ENCODE peak calls at places on chromosomes 7 and 10, in six cellular contexts. One of them, this sample, is unnamed.

GRCh38 chr10:61262486-61263261 is 190.5 kb downstream of the TMEM26 start:
- DNase-seq in glutamatergic neuron: no peak
- DNase-seq in NCI-H446: no peak
- DNase-seq in stimulated activated CD8-positive, alpha-beta memory T cell treated with anti-CD3 and anti-CD28 coated beads, Interleukin-2, amount 100 ng/mL, for 48 hours: no peak
- DNase-seq in heart left ventricle: no peak
- DNase-seq in renal cortical epithelial cell: no peak
- DNase-seq in this sample: no peak

GRCh38 chr7:101885597-101885955 is 68.2 kb downstream of the CUX1 start:
- DNase-seq in glutamatergic neuron: no peak
- DNase-seq in NCI-H446: no peak
- DNase-seq in stimulated activated CD8-positive, alpha-beta memory T cell treated with anti-CD3 and anti-CD28 coated beads, Interleukin-2, amount 100 ng/mL, for 48 hours: no peak
- DNase-seq in heart left ventricle: no peak
- DNase-seq in renal cortical epithelial cell: no peak
- DNase-seq in this sample: peak

GRCh38 chr7:155979994-155980393 is 167.7 kb upstream of the SHH start:
- DNase-seq in glutamatergic neuron: no peak
- DNase-seq in NCI-H446: no peak
- DNase-seq in stimulated activated CD8-positive, alpha-beta memory T cell treated with anti-CD3 and anti-CD28 coated beads, Interleukin-2, amount 100 ng/mL, for 48 hours: no peak
- DNase-seq in heart left ventricle: no peak
- DNase-seq in renal cortical epithelial cell: no peak
- DNase-seq in this sample: peak

GRCh38 chr7:131274986-131275385 is 52.7 kb upstream of the MKLN1 start:
- DNase-seq in glutamatergic neuron: no peak
- DNase-seq in NCI-H446: no peak
- DNase-seq in stimulated activated CD8-positive, alpha-beta memory T cell treated with anti-CD3 and anti-CD28 coated beads, Interleukin-2, amount 100 ng/mL, for 48 hours: no peak
- DNase-seq in heart left ventricle: no peak
- DNase-seq in renal cortical epithelial cell: no peak
- DNase-seq in this sample: no peak

GRCh38 chr10:65952086-65952485 is 973.8 kb upstream of the LRRTM3 start:
- DNase-seq in glutamatergic neuron: no peak
- DNase-seq in NCI-H446: no peak
- DNase-seq in stimulated activated CD8-positive, alpha-beta memory T cell treated with anti-CD3 and anti-CD28 coated beads, Interleukin-2, amount 100 ng/mL, for 48 hours: no peak
- DNase-seq in heart left ventricle: no peak
- DNase-seq in renal cortical epithelial cell: no peak
- DNase-seq in this sample: no peak

GRCh38 chr10:133456041-133456951 is 2.6 kb downstream of the SCART1 start:
- DNase-seq in glutamatergic neuron: no peak
- DNase-seq in NCI-H446: no peak
- DNase-seq in stimulated activated CD8-positive, alpha-beta memory T cell treated with anti-CD3 and anti-CD28 coated beads, Interleukin-2, amount 100 ng/mL, for 48 hours: no peak
- DNase-seq in heart left ventricle: no peak
- DNase-seq in renal cortical epithelial cell: no peak
- DNase-seq in this sample: no peak

GRCh38 chr7:128755816-128756476 is 16.8 kb downstream of the CALU start:
- DNase-seq in glutamatergic neuron: no peak
- DNase-seq in NCI-H446: peak
- DNase-seq in stimulated activated CD8-positive, alpha-beta memory T cell treated with anti-CD3 and anti-CD28 coated beads, Interleukin-2, amount 100 ng/mL, for 48 hours: no peak
- DNase-seq in heart left ventricle: no peak
- DNase-seq in renal cortical epithelial cell: no peak
- DNase-seq in this sample: peak

GRCh38 chr10:11336703-11337102 is 274.7 kb downstream of the USP6NL start:
- DNase-seq in glutamatergic neuron: no peak
- DNase-seq in NCI-H446: no peak
- DNase-seq in stimulated activated CD8-positive, alpha-beta memory T cell treated with anti-CD3 and anti-CD28 coated beads, Interleukin-2, amount 100 ng/mL, for 48 hours: no peak
- DNase-seq in heart left ventricle: no peak
- DNase-seq in renal cortical epithelial cell: no peak
- DNase-seq in this sample: no peak

GRCh38 chr7:12518920-12519681 is 51.4 kb upstream of the SCIN start:
- DNase-seq in glutamatergic neuron: peak
- DNase-seq in NCI-H446: peak
- DNase-seq in stimulated activated CD8-positive, alpha-beta memory T cell treated with anti-CD3 and anti-CD28 coated beads, Interleukin-2, amount 100 ng/mL, for 48 hours: no peak
- DNase-seq in heart left ventricle: no peak
- DNase-seq in renal cortical epithelial cell: no peak
- DNase-seq in this sample: no peak

GRCh38 chr7:127536426-127537152 is 48.8 kb downstream of the GCC1 start:
- DNase-seq in glutamatergic neuron: peak
- DNase-seq in NCI-H446: no peak
- DNase-seq in stimulated activated CD8-positive, alpha-beta memory T cell treated with anti-CD3 and anti-CD28 coated beads, Interleukin-2, amount 100 ng/mL, for 48 hours: no peak
- DNase-seq in heart left ventricle: no peak
- DNase-seq in renal cortical epithelial cell: no peak
- DNase-seq in this sample: no peak

GRCh38 chr7:102044984-102045673 is 227.7 kb downstream of the CUX1 start:
- DNase-seq in glutamatergic neuron: no peak
- DNase-seq in NCI-H446: peak
- DNase-seq in stimulated activated CD8-positive, alpha-beta memory T cell treated with anti-CD3 and anti-CD28 coated beads, Interleukin-2, amount 100 ng/mL, for 48 hours: no peak
- DNase-seq in heart left ventricle: peak
- DNase-seq in renal cortical epithelial cell: peak
- DNase-seq in this sample: peak

GRCh38 chr7:142669074-142669654 is 80.1 kb upstream of the PRSS1 start:
- DNase-seq in glutamatergic neuron: no peak
- DNase-seq in NCI-H446: no peak
- DNase-seq in stimulated activated CD8-positive, alpha-beta memory T cell treated with anti-CD3 and anti-CD28 coated beads, Interleukin-2, amount 100 ng/mL, for 48 hours: no peak
- DNase-seq in heart left ventricle: no peak
- DNase-seq in renal cortical epithelial cell: peak
- DNase-seq in this sample: no peak

GRCh38 chr7:5139998-5140397 is 50.0 kb upstream of the WIPI2 start:
- DNase-seq in glutamatergic neuron: peak
- DNase-seq in NCI-H446: peak
- DNase-seq in stimulated activated CD8-positive, alpha-beta memory T cell treated with anti-CD3 and anti-CD28 coated beads, Interleukin-2, amount 100 ng/mL, for 48 hours: no peak
- DNase-seq in heart left ventricle: no peak
- DNase-seq in renal cortical epithelial cell: no peak
- DNase-seq in this sample: no peak

GRCh38 chr10:125144693-125145623 is 15.4 kb downstream of the CTBP2 start:
- DNase-seq in glutamatergic neuron: no peak
- DNase-seq in NCI-H446: no peak
- DNase-seq in stimulated activated CD8-positive, alpha-beta memory T cell treated with anti-CD3 and anti-CD28 coated beads, Interleukin-2, amount 100 ng/mL, for 48 hours: no peak
- DNase-seq in heart left ventricle: peak
- DNase-seq in renal cortical epithelial cell: no peak
- DNase-seq in this sample: no peak

GRCh38 chr10:110919349-110919931 is at the start of gene SHOC2:
- DNase-seq in glutamatergic neuron: peak
- DNase-seq in NCI-H446: peak
- DNase-seq in stimulated activated CD8-positive, alpha-beta memory T cell treated with anti-CD3 and anti-CD28 coated beads, Interleukin-2, amount 100 ng/mL, for 48 hours: peak
- DNase-seq in heart left ventricle: peak
- DNase-seq in renal cortical epithelial cell: no peak
- DNase-seq in this sample: peak

GRCh38 chr7:129831424-129832058 is 121.2 kb downstream of the UBE2H start:
- DNase-seq in glutamatergic neuron: no peak
- DNase-seq in NCI-H446: peak
- DNase-seq in stimulated activated CD8-positive, alpha-beta memory T cell treated with anti-CD3 and anti-CD28 coated beads, Interleukin-2, amount 100 ng/mL, for 48 hours: no peak
- DNase-seq in heart left ventricle: no peak
- DNase-seq in renal cortical epithelial cell: peak
- DNase-seq in this sample: no peak

GRCh38 chr7:155930061-155930460 is 117.8 kb upstream of the SHH start:
- DNase-seq in glutamatergic neuron: no peak
- DNase-seq in NCI-H446: no peak
- DNase-seq in stimulated activated CD8-positive, alpha-beta memory T cell treated with anti-CD3 and anti-CD28 coated beads, Interleukin-2, amount 100 ng/mL, for 48 hours: no peak
- DNase-seq in heart left ventricle: no peak
- DNase-seq in renal cortical epithelial cell: no peak
- DNase-seq in this sample: no peak

GRCh38 chr7:30906520-30907240 is 5.0 kb upstream of the AQP1 start:
- DNase-seq in glutamatergic neuron: no peak
- DNase-seq in NCI-H446: no peak
- DNase-seq in stimulated activated CD8-positive, alpha-beta memory T cell treated with anti-CD3 and anti-CD28 coated beads, Interleukin-2, amount 100 ng/mL, for 48 hours: no peak
- DNase-seq in heart left ventricle: no peak
- DNase-seq in renal cortical epithelial cell: peak
- DNase-seq in this sample: no peak

GRCh38 chr10:78579995-78580394 is 488.8 kb upstream of the ZMIZ1 start:
- DNase-seq in glutamatergic neuron: no peak
- DNase-seq in NCI-H446: peak
- DNase-seq in stimulated activated CD8-positive, alpha-beta memory T cell treated with anti-CD3 and anti-CD28 coated beads, Interleukin-2, amount 100 ng/mL, for 48 hours: no peak
- DNase-seq in heart left ventricle: peak
- DNase-seq in renal cortical epithelial cell: peak
- DNase-seq in this sample: no peak

GRCh38 chr10:80493482-80494021 is 39.4 kb downstream of the TSPAN14 start:
- DNase-seq in glutamatergic neuron: no peak
- DNase-seq in NCI-H446: peak
- DNase-seq in stimulated activated CD8-positive, alpha-beta memory T cell treated with anti-CD3 and anti-CD28 coated beads, Interleukin-2, amount 100 ng/mL, for 48 hours: no peak
- DNase-seq in heart left ventricle: no peak
- DNase-seq in renal cortical epithelial cell: no peak
- DNase-seq in this sample: peak

GRCh38 chr10:32038777-32039176 is 17.4 kb downstream of the KIF5B start:
- DNase-seq in glutamatergic neuron: no peak
- DNase-seq in NCI-H446: no peak
- DNase-seq in stimulated activated CD8-positive, alpha-beta memory T cell treated with anti-CD3 and anti-CD28 coated beads, Interleukin-2, amount 100 ng/mL, for 48 hours: no peak
- DNase-seq in heart left ventricle: no peak
- DNase-seq in renal cortical epithelial cell: no peak
- DNase-seq in this sample: no peak

GRCh38 chr10:84574101-84574500 is 245.7 kb downstream of the CCSER2 start:
- DNase-seq in glutamatergic neuron: no peak
- DNase-seq in NCI-H446: peak
- DNase-seq in stimulated activated CD8-positive, alpha-beta memory T cell treated with anti-CD3 and anti-CD28 coated beads, Interleukin-2, amount 100 ng/mL, for 48 hours: no peak
- DNase-seq in heart left ventricle: no peak
- DNase-seq in renal cortical epithelial cell: peak
- DNase-seq in this sample: no peak

GRCh38 chr10:130466271-130466997 is 330.2 kb downstream of the GLRX3 start:
- DNase-seq in glutamatergic neuron: no peak
- DNase-seq in NCI-H446: no peak
- DNase-seq in stimulated activated CD8-positive, alpha-beta memory T cell treated with anti-CD3 and anti-CD28 coated beads, Interleukin-2, amount 100 ng/mL, for 48 hours: no peak
- DNase-seq in heart left ventricle: no peak
- DNase-seq in renal cortical epithelial cell: no peak
- DNase-seq in this sample: peak

GRCh38 chr10:128064615-128065580 is 61.3 kb downstream of the MKI67 start:
- DNase-seq in glutamatergic neuron: no peak
- DNase-seq in NCI-H446: no peak
- DNase-seq in stimulated activated CD8-positive, alpha-beta memory T cell treated with anti-CD3 and anti-CD28 coated beads, Interleukin-2, amount 100 ng/mL, for 48 hours: peak
- DNase-seq in heart left ventricle: peak
- DNase-seq in renal cortical epithelial cell: peak
- DNase-seq in this sample: peak

GRCh38 chr7:98867271-98867701 is 2.5 kb downstream of the TMEM130 start:
- DNase-seq in glutamatergic neuron: peak
- DNase-seq in NCI-H446: no peak
- DNase-seq in stimulated activated CD8-positive, alpha-beta memory T cell treated with anti-CD3 and anti-CD28 coated beads, Interleukin-2, amount 100 ng/mL, for 48 hours: no peak
- DNase-seq in heart left ventricle: no peak
- DNase-seq in renal cortical epithelial cell: no peak
- DNase-seq in this sample: no peak

GRCh38 chr10:123019264-123019663 is 10.5 kb downstream of the ACADSB start:
- DNase-seq in glutamatergic neuron: no peak
- DNase-seq in NCI-H446: no peak
- DNase-seq in stimulated activated CD8-positive, alpha-beta memory T cell treated with anti-CD3 and anti-CD28 coated beads, Interleukin-2, amount 100 ng/mL, for 48 hours: no peak
- DNase-seq in heart left ventricle: no peak
- DNase-seq in renal cortical epithelial cell: no peak
- DNase-seq in this sample: no peak

GRCh38 chr10:44267007-44267406 is 117.9 kb downstream of the CXCL12 start:
- DNase-seq in glutamatergic neuron: no peak
- DNase-seq in NCI-H446: no peak
- DNase-seq in stimulated activated CD8-positive, alpha-beta memory T cell treated with anti-CD3 and anti-CD28 coated beads, Interleukin-2, amount 100 ng/mL, for 48 hours: no peak
- DNase-seq in heart left ventricle: no peak
- DNase-seq in renal cortical epithelial cell: no peak
- DNase-seq in this sample: no peak

GRCh38 chr10:99661370-99661749 is 2.1 kb downstream of the ENTPD7 start:
- DNase-seq in glutamatergic neuron: no peak
- DNase-seq in NCI-H446: no peak
- DNase-seq in stimulated activated CD8-positive, alpha-beta memory T cell treated with anti-CD3 and anti-CD28 coated beads, Interleukin-2, amount 100 ng/mL, for 48 hours: no peak
- DNase-seq in heart left ventricle: no peak
- DNase-seq in renal cortical epithelial cell: peak
- DNase-seq in this sample: no peak

GRCh38 chr7:51227861-51228260 is 88.7 kb downstream of the COBL start:
- DNase-seq in glutamatergic neuron: no peak
- DNase-seq in NCI-H446: no peak
- DNase-seq in stimulated activated CD8-positive, alpha-beta memory T cell treated with anti-CD3 and anti-CD28 coated beads, Interleukin-2, amount 100 ng/mL, for 48 hours: no peak
- DNase-seq in heart left ventricle: no peak
- DNase-seq in renal cortical epithelial cell: no peak
- DNase-seq in this sample: no peak

GRCh38 chr10:77531441-77532001 is 106.1 kb downstream of the KCNMA1 start:
- DNase-seq in glutamatergic neuron: no peak
- DNase-seq in NCI-H446: peak
- DNase-seq in stimulated activated CD8-positive, alpha-beta memory T cell treated with anti-CD3 and anti-CD28 coated beads, Interleukin-2, amount 100 ng/mL, for 48 hours: no peak
- DNase-seq in heart left ventricle: peak
- DNase-seq in renal cortical epithelial cell: peak
- DNase-seq in this sample: peak

GRCh38 chr7:55512635-55513034 is 59.7 kb downstream of the VOPP1 start:
- DNase-seq in glutamatergic neuron: no peak
- DNase-seq in NCI-H446: no peak
- DNase-seq in stimulated activated CD8-positive, alpha-beta memory T cell treated with anti-CD3 and anti-CD28 coated beads, Interleukin-2, amount 100 ng/mL, for 48 hours: no peak
- DNase-seq in heart left ventricle: no peak
- DNase-seq in renal cortical epithelial cell: no peak
- DNase-seq in this sample: no peak

GRCh38 chr10:116961305-116962251 is 43.4 kb downstream of the SHTN1 start:
- DNase-seq in glutamatergic neuron: no peak
- DNase-seq in NCI-H446: peak
- DNase-seq in stimulated activated CD8-positive, alpha-beta memory T cell treated with anti-CD3 and anti-CD28 coated beads, Interleukin-2, amount 100 ng/mL, for 48 hours: no peak
- DNase-seq in heart left ventricle: no peak
- DNase-seq in renal cortical epithelial cell: no peak
- DNase-seq in this sample: no peak

GRCh38 chr7:38224392-38224791 is 46.3 kb downstream of the STARD3NL start:
- DNase-seq in glutamatergic neuron: no peak
- DNase-seq in NCI-H446: no peak
- DNase-seq in stimulated activated CD8-positive, alpha-beta memory T cell treated with anti-CD3 and anti-CD28 coated beads, Interleukin-2, amount 100 ng/mL, for 48 hours: no peak
- DNase-seq in heart left ventricle: no peak
- DNase-seq in renal cortical epithelial cell: no peak
- DNase-seq in this sample: no peak

GRCh38 chr7:34756025-34756437 is 98.0 kb downstream of the NPSR1 start:
- DNase-seq in glutamatergic neuron: no peak
- DNase-seq in NCI-H446: peak
- DNase-seq in stimulated activated CD8-positive, alpha-beta memory T cell treated with anti-CD3 and anti-CD28 coated beads, Interleukin-2, amount 100 ng/mL, for 48 hours: no peak
- DNase-seq in heart left ventricle: no peak
- DNase-seq in renal cortical epithelial cell: peak
- DNase-seq in this sample: no peak

GRCh38 chr10:59561397-59562121 is 148.1 kb downstream of the SLC16A9 start:
- DNase-seq in glutamatergic neuron: no peak
- DNase-seq in NCI-H446: no peak
- DNase-seq in stimulated activated CD8-positive, alpha-beta memory T cell treated with anti-CD3 and anti-CD28 coated beads, Interleukin-2, amount 100 ng/mL, for 48 hours: no peak
- DNase-seq in heart left ventricle: no peak
- DNase-seq in renal cortical epithelial cell: no peak
- DNase-seq in this sample: no peak

GRCh38 chr10:128694532-128694931 is 568.3 kb upstream of the MKI67 start:
- DNase-seq in glutamatergic neuron: no peak
- DNase-seq in NCI-H446: no peak
- DNase-seq in stimulated activated CD8-positive, alpha-beta memory T cell treated with anti-CD3 and anti-CD28 coated beads, Interleukin-2, amount 100 ng/mL, for 48 hours: no peak
- DNase-seq in heart left ventricle: no peak
- DNase-seq in renal cortical epithelial cell: no peak
- DNase-seq in this sample: no peak

GRCh38 chr7:101696-102376 is 90.5 kb upstream of the FAM20C start:
- DNase-seq in glutamatergic neuron: no peak
- DNase-seq in NCI-H446: no peak
- DNase-seq in stimulated activated CD8-positive, alpha-beta memory T cell treated with anti-CD3 and anti-CD28 coated beads, Interleukin-2, amount 100 ng/mL, for 48 hours: no peak
- DNase-seq in heart left ventricle: no peak
- DNase-seq in renal cortical epithelial cell: peak
- DNase-seq in this sample: no peak

This sample was measured in tibial artery.